ENCODE peak calls at places on chromosome X, in nine cellular contexts. N is Caco-2, S is coronary artery, A is mesothelial cell of epicardium, Q is cardiac muscle cell, Z is WTC11, C is GM06990, X is B cell, P is adrenal gland. J is an unnamed sample.

GRCh38 chrX:30275498-30275897 is 28.6 kb downstream of the MAGEB1 start:
- DNase-seq in N (peak), S (no peak), A (no peak), Q (peak), Z (no peak), C (no peak), X (no peak), P (no peak), J (no peak)

GRCh38 chrX:76971393-76972376 is 475.5 kb upstream of the FGF16 start:
- DNase-seq in N (no peak), S (no peak), A (no peak), Q (no peak), Z (no peak), C (no peak), X (no peak), P (no peak), J (no peak)

GRCh38 chrX:71542411-71542810 is 9.5 kb downstream of the OGT start:
- DNase-seq in N (no peak), S (no peak), A (no peak), Q (peak), Z (no peak), C (no peak), X (no peak), P (no peak), J (no peak)

GRCh38 chrX:138847930-138848329 is 136.4 kb upstream of the FGF13 start:
- DNase-seq in N (peak), S (no peak), A (no peak), Q (peak), Z (no peak), C (no peak), X (no peak), P (no peak), J (no peak)

GRCh38 chrX:21509912-21510311 is 135.7 kb downstream of the CNKSR2 start:
- DNase-seq in N (no peak), S (no peak), A (no peak), Q (no peak), Z (no peak), C (no peak), X (no peak), P (no peak), J (no peak)

GRCh38 chrX:13717697-13718483 is 16.5 kb downstream of the TRAPPC2 start:
- DNase-seq in N (no peak), S (no peak), A (no peak), Q (peak), Z (no peak), C (no peak), X (no peak), P (no peak), J (no peak)

GRCh38 chrX:136858007-136858756 is 22.3 kb downstream of the RBMX start:
- DNase-seq in N (no peak), S (no peak), A (no peak), Q (no peak), Z (no peak), C (no peak), X (no peak), P (no peak), J (no peak)

GRCh38 chrX:155231163-155231562 is 14.9 kb downstream of the VBP1 start:
- DNase-seq in N (no peak), S (no peak), A (no peak), Q (no peak), Z (no peak), C (no peak), X (no peak), P (no peak), J (peak)

GRCh38 chrX:102849396-102849795 is 87.7 kb upstream of the RAB40AL start:
- DNase-seq in N (no peak), S (no peak), A (no peak), Q (no peak), Z (no peak), C (no peak), X (no peak), P (no peak), J (no peak)

GRCh38 chrX:69116077-69116476 is 49.2 kb downstream of the PJA1 start:
- DNase-seq in N (no peak), S (no peak), A (no peak), Q (no peak), Z (no peak), C (no peak), X (no peak), P (no peak), J (no peak)

GRCh38 chrX:133249659-133250058 is 31.5 kb upstream of the TFDP3 start:
- DNase-seq in N (no peak), S (no peak), A (no peak), Q (peak), Z (no peak), C (no peak), X (no peak), P (no peak), J (no peak)

GRCh38 chrX:68648960-68649359 is 1.5 kb downstream of the STARD8 start:
- DNase-seq in N (no peak), S (no peak), A (no peak), Q (no peak), Z (peak), C (no peak), X (no peak), P (no peak), J (no peak)

GRCh38 chrX:55754861-55755294 is 37.3 kb downstream of the RRAGB start:
- DNase-seq in N (no peak), S (no peak), A (no peak), Q (no peak), Z (no peak), C (peak), X (no peak), P (no peak), J (peak)

GRCh38 chrX:141668371-141668770 is 30.2 kb downstream of the SPANXD start:
- DNase-seq in N (no peak), S (no peak), A (no peak), Q (no peak), Z (no peak), C (no peak), X (no peak), P (no peak), J (no peak)

GRCh38 chrX:151814767-151815166 is 80.2 kb downstream of the CNGA2 start:
- DNase-seq in N (no peak), S (no peak), A (no peak), Q (no peak), Z (no peak), C (no peak), X (no peak), P (no peak), J (no peak)

GRCh38 chrX:82141942-82142341 is 940.0 kb downstream of the SH3BGRL start:
- DNase-seq in N (no peak), S (no peak), A (no peak), Q (no peak), Z (no peak), C (no peak), X (no peak), P (no peak), J (no peak)

GRCh38 chrX:41180194-41180902 is 95.1 kb downstream of the USP9X start:
- DNase-seq in N (peak), S (no peak), A (no peak), Q (peak), Z (peak), C (peak), X (peak), P (peak), J (peak)

GRCh38 chrX:48045410-48046311 is 25.8 kb downstream of the ZNF630 start:
- DNase-seq in N (peak), S (no peak), A (no peak), Q (peak), Z (no peak), C (no peak), X (no peak), P (peak), J (no peak)

GRCh38 chrX:41759817-41760216 is 35.8 kb downstream of the GPR82 start:
- DNase-seq in N (peak), S (no peak), A (no peak), Q (peak), Z (no peak), C (peak), X (peak), P (no peak), J (peak)

GRCh38 chrX:122441451-122441850 is 742.6 kb upstream of the GRIA3 start:
- DNase-seq in N (no peak), S (no peak), A (no peak), Q (no peak), Z (no peak), C (no peak), X (no peak), P (no peak), J (no peak)

GRCh38 chrX:149314031-149314430 is 191.1 kb downstream of the IDS start:
- DNase-seq in N (no peak), S (no peak), A (no peak), Q (peak), Z (no peak), C (no peak), X (no peak), P (no peak), J (no peak)

GRCh38 chrX:154714925-154715324 is 36.0 kb downstream of the GAB3 start:
- DNase-seq in N (peak), S (no peak), A (no peak), Q (peak), Z (peak), C (no peak), X (peak), P (peak), J (peak)

GRCh38 chrX:17375631-17376380 is 806 bp downstream of the NHS start:
- DNase-seq in N (peak), S (no peak), A (no peak), Q (peak), Z (peak), C (peak), X (no peak), P (peak), J (no peak)

GRCh38 chrX:70134116-70134477 is 850 bp downstream of the IGBP1 start:
- DNase-seq in N (peak), S (no peak), A (no peak), Q (peak), Z (no peak), C (no peak), X (no peak), P (no peak), J (no peak)

GRCh38 chrX:17616936-17617335 is 120.4 kb upstream of the SCML1 start:
- DNase-seq in N (no peak), S (no peak), A (no peak), Q (no peak), Z (no peak), C (no peak), X (no peak), P (no peak), J (no peak)

GRCh38 chrX:23820235-23820782 is 37.3 kb downstream of the SAT1 start:
- DNase-seq in N (no peak), S (no peak), A (no peak), Q (peak), Z (no peak), C (no peak), X (no peak), P (no peak), J (no peak)

GRCh38 chrX:24264383-24264782 is 49.5 kb downstream of the SUPT20HL2 start:
- DNase-seq in N (no peak), S (no peak), A (no peak), Q (no peak), Z (no peak), C (no peak), X (no peak), P (no peak), J (no peak)

GRCh38 chrX:50431623-50432022 is 39.0 kb downstream of the DGKK start:
- DNase-seq in N (no peak), S (no peak), A (no peak), Q (no peak), Z (no peak), C (no peak), X (no peak), P (no peak), J (no peak)

DNA sequence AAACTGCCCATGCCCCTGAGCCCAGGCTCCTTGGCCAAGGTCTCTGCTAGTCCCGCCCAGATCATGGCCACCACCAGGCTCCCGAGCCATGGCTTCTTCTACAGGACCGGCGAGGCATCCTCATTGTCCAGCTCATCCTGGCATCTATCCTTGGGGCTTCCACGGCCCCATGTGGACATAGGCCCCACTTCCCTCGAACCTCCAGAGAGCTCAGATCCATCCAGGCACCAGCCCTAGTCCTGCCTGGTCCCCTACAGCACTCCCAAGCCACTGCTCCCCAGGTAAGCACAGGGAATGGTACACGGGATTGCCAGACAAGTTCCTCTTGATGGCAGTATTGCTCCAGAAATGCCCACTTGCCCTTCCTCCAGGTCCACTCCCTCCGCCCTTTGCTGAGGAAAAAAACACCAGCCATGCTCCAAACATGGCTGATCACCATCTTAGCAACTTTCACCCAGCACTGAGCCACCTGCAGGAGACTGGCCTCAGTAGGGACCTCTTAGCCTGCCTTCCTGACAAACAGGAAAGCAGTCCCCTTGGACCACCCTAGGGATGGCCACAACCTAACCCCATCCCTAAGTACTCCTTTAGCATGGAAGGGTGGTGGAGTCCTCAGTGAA is 272.1 kb upstream of the AGTR2 start:
- DNase-seq in N (no peak), S (no peak), A (no peak), Q (no peak), Z (no peak), C (no peak), X (peak), P (peak), J (peak)
- TF ChIP-seq CTCF in N (no peak), S (no peak), A (no peak), Q (no peak), Z (no peak), C (peak), X (no peak), P (no peak), J (no peak)

GRCh38 chrX:12383196-12383595 is 244.9 kb downstream of the FRMPD4 start:
- DNase-seq in N (peak), S (no peak), A (no peak), Q (no peak), Z (peak), C (no peak), X (no peak), P (no peak), J (no peak)
- TF ChIP-seq CTCF in N (peak), S (no peak), A (no peak), Q (peak), Z (no peak), C (peak), X (no peak), P (no peak), J (no peak)

DNA sequence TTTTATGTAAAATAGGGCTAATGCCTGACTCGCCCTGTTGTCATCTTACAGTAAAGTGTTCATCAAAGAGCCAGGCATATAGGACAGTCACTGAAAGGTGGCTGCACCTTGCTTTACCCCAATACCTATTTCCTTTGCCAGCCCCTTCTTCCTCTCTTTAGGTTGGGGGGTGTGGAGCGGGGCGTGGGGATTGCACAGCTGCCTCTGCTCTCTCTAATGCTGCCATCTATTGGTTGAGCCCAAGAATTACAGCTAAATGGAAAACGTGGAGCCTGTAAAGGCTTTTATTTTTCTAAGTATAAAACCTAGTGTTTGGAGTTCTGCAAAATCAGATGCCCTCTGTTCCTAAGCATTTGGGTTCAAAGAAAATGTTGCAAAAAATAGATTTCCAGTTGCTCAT is 47.7 kb downstream of the ATG4A start:
- DNase-seq in N (no peak), S (no peak), A (no peak), Q (no peak), Z (peak), C (no peak), X (no peak), P (no peak), J (no peak)
- TF ChIP-seq CTCF in N (peak), S (no peak), A (no peak), Q (peak), Z (no peak), C (peak), X (no peak), P (no peak), J (no peak)

DNA sequence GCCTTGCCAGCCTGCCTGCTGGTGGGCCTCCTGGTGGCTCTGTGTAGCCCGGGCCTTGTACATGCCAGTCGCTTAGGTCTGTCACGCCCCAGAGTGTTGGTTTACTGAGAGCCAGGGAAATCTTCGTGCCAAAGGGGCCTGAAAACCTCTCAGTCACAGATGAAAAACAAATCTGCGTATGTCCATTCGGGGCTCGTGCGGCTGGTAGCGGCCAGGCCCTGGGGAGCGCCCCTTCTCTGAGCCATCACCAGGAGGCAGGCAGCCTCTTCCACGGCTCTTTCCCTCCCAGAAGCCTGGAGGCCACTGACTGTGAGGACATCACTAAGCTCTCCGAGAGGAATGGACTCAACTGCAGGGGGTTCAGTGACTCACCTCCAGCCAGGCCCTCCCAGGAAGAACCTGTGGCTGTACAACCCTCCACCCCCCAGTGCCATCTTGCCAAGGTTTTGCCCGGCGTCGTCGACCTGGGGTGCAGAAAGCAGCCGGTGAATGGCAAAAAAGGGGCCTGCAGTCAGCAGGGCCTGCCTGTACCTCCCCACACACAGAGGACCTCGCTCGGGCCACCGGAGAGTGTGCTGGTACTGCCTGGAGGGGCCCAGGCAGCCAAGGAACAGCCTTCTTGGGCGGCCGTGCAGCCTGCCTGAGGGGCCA is 162.2 kb downstream of the BCOR start:
- DNase-seq in N (peak), S (no peak), A (no peak), Q (no peak), Z (no peak), C (no peak), X (no peak), P (no peak), J (no peak)
- TF ChIP-seq CTCF in N (no peak), S (no peak), A (no peak), Q (no peak), Z (no peak), C (no peak), X (no peak), P (no peak), J (no peak)

DNA sequence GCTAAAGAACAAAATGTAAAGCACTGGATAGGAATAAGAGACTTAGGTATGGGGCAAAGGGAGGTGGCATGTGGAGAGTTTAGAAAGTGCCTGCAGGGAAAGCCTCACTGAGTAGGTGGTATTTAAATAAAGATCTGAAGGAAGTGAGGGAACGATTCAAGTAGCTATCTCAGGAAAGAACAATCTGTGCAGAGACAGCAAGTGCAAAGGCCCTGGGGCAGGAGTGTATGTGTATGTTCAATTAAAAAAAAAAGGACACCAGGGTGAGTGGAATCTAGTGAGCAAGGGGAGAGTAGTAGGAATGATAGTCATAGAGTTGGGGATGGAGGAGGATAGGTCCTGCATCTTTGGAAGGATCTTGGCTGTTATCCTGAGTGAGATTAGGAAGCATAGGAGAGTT is 779.9 kb upstream of the FTHL17 start:
- DNase-seq in N (no peak), S (no peak), A (no peak), Q (no peak), Z (no peak), C (no peak), X (no peak), P (no peak), J (no peak)
- TF ChIP-seq CTCF in N (no peak), S (no peak), A (no peak), Q (no peak), Z (no peak), C (no peak), X (no peak), P (no peak), J (no peak)

GRCh38 chrX:46796574-46797191 is 37.8 kb upstream of the SLC9A7 start:
- DNase-seq in N (peak), S (no peak), A (peak), Q (peak), Z (peak), C (peak), X (peak), P (peak), J (peak)
- TF ChIP-seq CTCF in N (peak), S (peak), A (peak), Q (peak), Z (peak), C (peak), X (peak), P (peak), J (no peak)

GRCh38 chrX:52563105-52563504 is 46.2 kb upstream of the XAGE1B start:
- DNase-seq in N (no peak), S (no peak), A (no peak), Q (no peak), Z (no peak), C (no peak), X (no peak), P (no peak), J (no peak)

GRCh38 chrX:52556741-52557140 is 39.9 kb upstream of the XAGE1B start:
- DNase-seq in N (no peak), S (no peak), A (no peak), Q (no peak), Z (no peak), C (no peak), X (no peak), P (no peak), J (no peak)

GRCh38 chrX:52553995-52554642 is 37.3 kb upstream of the XAGE1B start:
- DNase-seq in N (no peak), S (no peak), A (no peak), Q (no peak), Z (no peak), C (no peak), X (no peak), P (no peak), J (no peak)

DNA sequence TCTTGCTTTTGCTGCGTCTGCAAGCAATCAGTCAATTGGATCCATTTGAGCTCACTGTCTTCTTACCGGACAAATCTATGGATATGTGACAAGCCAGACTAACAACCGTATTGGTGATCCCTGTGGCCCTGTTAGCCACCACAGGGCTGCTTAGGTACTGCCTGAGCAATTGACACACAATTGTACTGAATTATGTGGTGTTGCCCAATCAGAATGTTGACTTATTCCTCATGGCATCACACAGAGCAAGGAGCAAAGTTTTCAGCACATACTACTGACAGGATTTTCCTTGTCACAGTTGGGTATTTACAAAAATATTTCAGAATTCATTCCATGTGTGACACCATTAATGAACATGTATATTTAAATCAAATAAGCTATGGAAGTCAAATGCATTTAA is 41.3 kb upstream of the XAGE1B start:
- DNase-seq in N (no peak), S (no peak), A (no peak), Q (no peak), Z (no peak), C (no peak), X (no peak), P (no peak), J (no peak)
- TF ChIP-seq CTCF in N (no peak), S (no peak), A (no peak), Q (no peak), Z (no peak), C (no peak), X (no peak), P (no peak), J (no peak)

GRCh38 chrX:15724911-15725310 is 13.2 kb upstream of the CA5B start:
- DNase-seq in N (no peak), S (no peak), A (no peak), Q (no peak), Z (no peak), C (no peak), X (no peak), P (no peak), J (no peak)
- TF ChIP-seq CTCF in N (no peak), S (no peak), A (no peak), Q (no peak), Z (no peak), C (no peak), X (no peak), P (no peak), J (no peak)

J was measured in GM20000.